ENCODE peak calls at places on chromosomes 4 and X, in eight cellular contexts. One of them, this sample, is unnamed.

GRCh38 chrX:17984415-17984814 is 123.3 kb upstream of the RAI2 start:
- DNase-seq in iris pigment epithelial cell: no peak
- DNase-seq in stimulated activated CD8-positive, alpha-beta memory T cell treated with anti-CD3 and anti-CD28 coated beads, Interleukin-7, amount 100 ng/mL, for 1 hour: no peak
- DNase-seq in stimulated activated CD4-positive, alpha-beta T cell treated with anti-CD3 and anti-CD28 coated beads, Interleukin-1b, Interleukin-23, amount 100 ng/mL, for 4 hours: no peak
- DNase-seq in nucleus accumbens: no peak
- DNase-seq in HS-5: no peak
- DNase-seq in NCI-H1694: no peak
- DNase-seq in RKO: no peak
- DNase-seq in this sample: no peak

GRCh38 chrX:9279271-9279596 is 185.6 kb upstream of the TBL1X start:
- DNase-seq in HS-5: no peak
- DNase-seq in RKO: no peak
- DNase-seq in nucleus accumbens: no peak
- DNase-seq in stimulated activated CD8-positive, alpha-beta memory T cell treated with anti-CD3 and anti-CD28 coated beads, Interleukin-7, amount 100 ng/mL, for 1 hour: no peak
- DNase-seq in stimulated activated CD4-positive, alpha-beta T cell treated with anti-CD3 and anti-CD28 coated beads, Interleukin-1b, Interleukin-23, amount 100 ng/mL, for 4 hours: no peak
- DNase-seq in NCI-H1694: no peak
- DNase-seq in iris pigment epithelial cell: peak
- DNase-seq in this sample: no peak

GRCh38 chr4:147355849-147356248 is 125.0 kb upstream of the EDNRA start:
- DNase-seq in HS-5: peak
- DNase-seq in RKO: peak
- DNase-seq in iris pigment epithelial cell: peak
- DNase-seq in nucleus accumbens: no peak
- DNase-seq in stimulated activated CD8-positive, alpha-beta memory T cell treated with anti-CD3 and anti-CD28 coated beads, Interleukin-7, amount 100 ng/mL, for 1 hour: no peak
- DNase-seq in NCI-H1694: no peak
- DNase-seq in stimulated activated CD4-positive, alpha-beta T cell treated with anti-CD3 and anti-CD28 coated beads, Interleukin-1b, Interleukin-23, amount 100 ng/mL, for 4 hours: no peak
- DNase-seq in this sample: no peak

GRCh38 chrX:95071052-95071451 is 1397.0 kb downstream of the FAM133A start:
- DNase-seq in stimulated activated CD8-positive, alpha-beta memory T cell treated with anti-CD3 and anti-CD28 coated beads, Interleukin-7, amount 100 ng/mL, for 1 hour: no peak
- DNase-seq in RKO: peak
- DNase-seq in nucleus accumbens: no peak
- DNase-seq in NCI-H1694: no peak
- DNase-seq in HS-5: no peak
- DNase-seq in iris pigment epithelial cell: no peak
- DNase-seq in stimulated activated CD4-positive, alpha-beta T cell treated with anti-CD3 and anti-CD28 coated beads, Interleukin-1b, Interleukin-23, amount 100 ng/mL, for 4 hours: no peak
- DNase-seq in this sample: no peak

GRCh38 chr4:185695743-185696142 is 116.3 kb downstream of the SORBS2 start:
- DNase-seq in nucleus accumbens: no peak
- DNase-seq in stimulated activated CD4-positive, alpha-beta T cell treated with anti-CD3 and anti-CD28 coated beads, Interleukin-1b, Interleukin-23, amount 100 ng/mL, for 4 hours: no peak
- DNase-seq in NCI-H1694: no peak
- DNase-seq in HS-5: no peak
- DNase-seq in RKO: no peak
- DNase-seq in iris pigment epithelial cell: no peak
- DNase-seq in stimulated activated CD8-positive, alpha-beta memory T cell treated with anti-CD3 and anti-CD28 coated beads, Interleukin-7, amount 100 ng/mL, for 1 hour: no peak
- DNase-seq in this sample: no peak

GRCh38 chr4:57109847-57110634 is at the start of gene IGFBP7:
- DNase-seq in NCI-H1694: no peak
- DNase-seq in RKO: no peak
- DNase-seq in stimulated activated CD8-positive, alpha-beta memory T cell treated with anti-CD3 and anti-CD28 coated beads, Interleukin-7, amount 100 ng/mL, for 1 hour: no peak
- DNase-seq in stimulated activated CD4-positive, alpha-beta T cell treated with anti-CD3 and anti-CD28 coated beads, Interleukin-1b, Interleukin-23, amount 100 ng/mL, for 4 hours: no peak
- DNase-seq in iris pigment epithelial cell: peak
- DNase-seq in HS-5: no peak
- DNase-seq in nucleus accumbens: no peak
- DNase-seq in this sample: peak

GRCh38 chrX:14496674-14497073 is 32.7 kb upstream of the GLRA2 start:
- DNase-seq in stimulated activated CD8-positive, alpha-beta memory T cell treated with anti-CD3 and anti-CD28 coated beads, Interleukin-7, amount 100 ng/mL, for 1 hour: no peak
- DNase-seq in RKO: no peak
- DNase-seq in NCI-H1694: no peak
- DNase-seq in HS-5: no peak
- DNase-seq in nucleus accumbens: no peak
- DNase-seq in iris pigment epithelial cell: peak
- DNase-seq in stimulated activated CD4-positive, alpha-beta T cell treated with anti-CD3 and anti-CD28 coated beads, Interleukin-1b, Interleukin-23, amount 100 ng/mL, for 4 hours: no peak
- DNase-seq in this sample: no peak

GRCh38 chrX:75156537-75156945 is 458 bp upstream of the ABCB7 start:
- DNase-seq in NCI-H1694: no peak
- DNase-seq in stimulated activated CD8-positive, alpha-beta memory T cell treated with anti-CD3 and anti-CD28 coated beads, Interleukin-7, amount 100 ng/mL, for 1 hour: no peak
- DNase-seq in stimulated activated CD4-positive, alpha-beta T cell treated with anti-CD3 and anti-CD28 coated beads, Interleukin-1b, Interleukin-23, amount 100 ng/mL, for 4 hours: no peak
- DNase-seq in iris pigment epithelial cell: peak
- DNase-seq in nucleus accumbens: no peak
- DNase-seq in HS-5: no peak
- DNase-seq in RKO: no peak
- DNase-seq in this sample: no peak

GRCh38 chr4:69689530-69690111 is 36.6 kb upstream of the UGT2A1 start:
- DNase-seq in HS-5: no peak
- DNase-seq in iris pigment epithelial cell: peak
- DNase-seq in nucleus accumbens: no peak
- DNase-seq in stimulated activated CD4-positive, alpha-beta T cell treated with anti-CD3 and anti-CD28 coated beads, Interleukin-1b, Interleukin-23, amount 100 ng/mL, for 4 hours: no peak
- DNase-seq in stimulated activated CD8-positive, alpha-beta memory T cell treated with anti-CD3 and anti-CD28 coated beads, Interleukin-7, amount 100 ng/mL, for 1 hour: no peak
- DNase-seq in NCI-H1694: peak
- DNase-seq in RKO: peak
- DNase-seq in this sample: no peak

GRCh38 chr4:86963697-86964096 is 28.9 kb downstream of the AFF1 start:
- DNase-seq in stimulated activated CD4-positive, alpha-beta T cell treated with anti-CD3 and anti-CD28 coated beads, Interleukin-1b, Interleukin-23, amount 100 ng/mL, for 4 hours: no peak
- DNase-seq in nucleus accumbens: no peak
- DNase-seq in NCI-H1694: no peak
- DNase-seq in RKO: peak
- DNase-seq in stimulated activated CD8-positive, alpha-beta memory T cell treated with anti-CD3 and anti-CD28 coated beads, Interleukin-7, amount 100 ng/mL, for 1 hour: no peak
- DNase-seq in iris pigment epithelial cell: peak
- DNase-seq in HS-5: no peak
- DNase-seq in this sample: no peak

GRCh38 chr4:1244081-1244977 is 4.6 kb downstream of the CTBP1 start:
- DNase-seq in iris pigment epithelial cell: no peak
- DNase-seq in RKO: no peak
- DNase-seq in stimulated activated CD8-positive, alpha-beta memory T cell treated with anti-CD3 and anti-CD28 coated beads, Interleukin-7, amount 100 ng/mL, for 1 hour: no peak
- DNase-seq in HS-5: no peak
- DNase-seq in NCI-H1694: no peak
- DNase-seq in stimulated activated CD4-positive, alpha-beta T cell treated with anti-CD3 and anti-CD28 coated beads, Interleukin-1b, Interleukin-23, amount 100 ng/mL, for 4 hours: no peak
- DNase-seq in nucleus accumbens: no peak
- DNase-seq in this sample: no peak

GRCh38 chr4:20809796-20810195 is 109.5 kb downstream of the PACRGL start:
- DNase-seq in HS-5: no peak
- DNase-seq in stimulated activated CD4-positive, alpha-beta T cell treated with anti-CD3 and anti-CD28 coated beads, Interleukin-1b, Interleukin-23, amount 100 ng/mL, for 4 hours: no peak
- DNase-seq in nucleus accumbens: no peak
- DNase-seq in RKO: no peak
- DNase-seq in NCI-H1694: no peak
- DNase-seq in stimulated activated CD8-positive, alpha-beta memory T cell treated with anti-CD3 and anti-CD28 coated beads, Interleukin-7, amount 100 ng/mL, for 1 hour: no peak
- DNase-seq in iris pigment epithelial cell: peak
- DNase-seq in this sample: no peak

GRCh38 chr4:22496165-22496813 is 19.6 kb downstream of the ADGRA3 start:
- DNase-seq in stimulated activated CD8-positive, alpha-beta memory T cell treated with anti-CD3 and anti-CD28 coated beads, Interleukin-7, amount 100 ng/mL, for 1 hour: no peak
- DNase-seq in nucleus accumbens: no peak
- DNase-seq in iris pigment epithelial cell: no peak
- DNase-seq in RKO: peak
- DNase-seq in NCI-H1694: no peak
- DNase-seq in stimulated activated CD4-positive, alpha-beta T cell treated with anti-CD3 and anti-CD28 coated beads, Interleukin-1b, Interleukin-23, amount 100 ng/mL, for 4 hours: no peak
- DNase-seq in HS-5: no peak
- DNase-seq in this sample: no peak

GRCh38 chrX:129739591-129739990 is 812 bp downstream of the XPNPEP2 start:
- DNase-seq in RKO: no peak
- DNase-seq in stimulated activated CD4-positive, alpha-beta T cell treated with anti-CD3 and anti-CD28 coated beads, Interleukin-1b, Interleukin-23, amount 100 ng/mL, for 4 hours: no peak
- DNase-seq in nucleus accumbens: no peak
- DNase-seq in iris pigment epithelial cell: no peak
- DNase-seq in NCI-H1694: no peak
- DNase-seq in HS-5: no peak
- DNase-seq in stimulated activated CD8-positive, alpha-beta memory T cell treated with anti-CD3 and anti-CD28 coated beads, Interleukin-7, amount 100 ng/mL, for 1 hour: no peak
- DNase-seq in this sample: no peak

GRCh38 chr4:1406946-1407656 is 859 bp upstream of the NKX1-1 start:
- DNase-seq in stimulated activated CD8-positive, alpha-beta memory T cell treated with anti-CD3 and anti-CD28 coated beads, Interleukin-7, amount 100 ng/mL, for 1 hour: no peak
- DNase-seq in RKO: no peak
- DNase-seq in NCI-H1694: no peak
- DNase-seq in HS-5: no peak
- DNase-seq in stimulated activated CD4-positive, alpha-beta T cell treated with anti-CD3 and anti-CD28 coated beads, Interleukin-1b, Interleukin-23, amount 100 ng/mL, for 4 hours: no peak
- DNase-seq in nucleus accumbens: no peak
- DNase-seq in iris pigment epithelial cell: no peak
- DNase-seq in this sample: no peak

GRCh38 chrX:151513472-151513871 is 50.0 kb upstream of the PASD1 start:
- DNase-seq in NCI-H1694: no peak
- DNase-seq in HS-5: no peak
- DNase-seq in iris pigment epithelial cell: no peak
- DNase-seq in nucleus accumbens: no peak
- DNase-seq in stimulated activated CD8-positive, alpha-beta memory T cell treated with anti-CD3 and anti-CD28 coated beads, Interleukin-7, amount 100 ng/mL, for 1 hour: no peak
- DNase-seq in RKO: no peak
- DNase-seq in stimulated activated CD4-positive, alpha-beta T cell treated with anti-CD3 and anti-CD28 coated beads, Interleukin-1b, Interleukin-23, amount 100 ng/mL, for 4 hours: no peak
- DNase-seq in this sample: no peak

GRCh38 chr4:36402008-36402758 is 120.8 kb downstream of the DTHD1 start:
- DNase-seq in iris pigment epithelial cell: no peak
- DNase-seq in NCI-H1694: no peak
- DNase-seq in HS-5: no peak
- DNase-seq in RKO: no peak
- DNase-seq in stimulated activated CD4-positive, alpha-beta T cell treated with anti-CD3 and anti-CD28 coated beads, Interleukin-1b, Interleukin-23, amount 100 ng/mL, for 4 hours: no peak
- DNase-seq in stimulated activated CD8-positive, alpha-beta memory T cell treated with anti-CD3 and anti-CD28 coated beads, Interleukin-7, amount 100 ng/mL, for 1 hour: no peak
- DNase-seq in nucleus accumbens: no peak
- DNase-seq in this sample: no peak

GRCh38 chr4:55358668-55359067 is 12.6 kb downstream of the SRD5A3 start:
- DNase-seq in HS-5: peak
- DNase-seq in stimulated activated CD8-positive, alpha-beta memory T cell treated with anti-CD3 and anti-CD28 coated beads, Interleukin-7, amount 100 ng/mL, for 1 hour: no peak
- DNase-seq in stimulated activated CD4-positive, alpha-beta T cell treated with anti-CD3 and anti-CD28 coated beads, Interleukin-1b, Interleukin-23, amount 100 ng/mL, for 4 hours: no peak
- DNase-seq in nucleus accumbens: no peak
- DNase-seq in NCI-H1694: no peak
- DNase-seq in iris pigment epithelial cell: peak
- DNase-seq in RKO: peak
- DNase-seq in this sample: no peak

GRCh38 chr4:37928896-37929537 is 31.2 kb upstream of the PTTG2 start:
- DNase-seq in NCI-H1694: no peak
- DNase-seq in stimulated activated CD8-positive, alpha-beta memory T cell treated with anti-CD3 and anti-CD28 coated beads, Interleukin-7, amount 100 ng/mL, for 1 hour: no peak
- DNase-seq in nucleus accumbens: no peak
- DNase-seq in RKO: no peak
- DNase-seq in HS-5: no peak
- DNase-seq in stimulated activated CD4-positive, alpha-beta T cell treated with anti-CD3 and anti-CD28 coated beads, Interleukin-1b, Interleukin-23, amount 100 ng/mL, for 4 hours: no peak
- DNase-seq in iris pigment epithelial cell: peak
- DNase-seq in this sample: no peak

GRCh38 chrX:40971736-40972135 is 113.5 kb upstream of the USP9X start:
- DNase-seq in HS-5: no peak
- DNase-seq in nucleus accumbens: no peak
- DNase-seq in stimulated activated CD8-positive, alpha-beta memory T cell treated with anti-CD3 and anti-CD28 coated beads, Interleukin-7, amount 100 ng/mL, for 1 hour: no peak
- DNase-seq in NCI-H1694: no peak
- DNase-seq in stimulated activated CD4-positive, alpha-beta T cell treated with anti-CD3 and anti-CD28 coated beads, Interleukin-1b, Interleukin-23, amount 100 ng/mL, for 4 hours: no peak
- DNase-seq in RKO: no peak
- DNase-seq in iris pigment epithelial cell: no peak
- DNase-seq in this sample: no peak

GRCh38 chr4:121736735-121737351 is 28.1 kb downstream of the SMIM43 start:
- DNase-seq in HS-5: no peak
- DNase-seq in nucleus accumbens: no peak
- DNase-seq in RKO: peak
- DNase-seq in NCI-H1694: no peak
- DNase-seq in iris pigment epithelial cell: peak
- DNase-seq in stimulated activated CD8-positive, alpha-beta memory T cell treated with anti-CD3 and anti-CD28 coated beads, Interleukin-7, amount 100 ng/mL, for 1 hour: no peak
- DNase-seq in stimulated activated CD4-positive, alpha-beta T cell treated with anti-CD3 and anti-CD28 coated beads, Interleukin-1b, Interleukin-23, amount 100 ng/mL, for 4 hours: no peak
- DNase-seq in this sample: peak

GRCh38 chrX:267771-268261 is 13.4 kb upstream of the PLCXD1 start:
- DNase-seq in HS-5: no peak
- DNase-seq in iris pigment epithelial cell: no peak
- DNase-seq in nucleus accumbens: no peak
- DNase-seq in RKO: no peak
- DNase-seq in stimulated activated CD8-positive, alpha-beta memory T cell treated with anti-CD3 and anti-CD28 coated beads, Interleukin-7, amount 100 ng/mL, for 1 hour: no peak
- DNase-seq in NCI-H1694: no peak
- DNase-seq in stimulated activated CD4-positive, alpha-beta T cell treated with anti-CD3 and anti-CD28 coated beads, Interleukin-1b, Interleukin-23, amount 100 ng/mL, for 4 hours: no peak
- DNase-seq in this sample: no peak

GRCh38 chr4:45317276-45317675 is 590.9 kb upstream of the GNPDA2 start:
- DNase-seq in stimulated activated CD4-positive, alpha-beta T cell treated with anti-CD3 and anti-CD28 coated beads, Interleukin-1b, Interleukin-23, amount 100 ng/mL, for 4 hours: no peak
- DNase-seq in nucleus accumbens: no peak
- DNase-seq in stimulated activated CD8-positive, alpha-beta memory T cell treated with anti-CD3 and anti-CD28 coated beads, Interleukin-7, amount 100 ng/mL, for 1 hour: no peak
- DNase-seq in HS-5: peak
- DNase-seq in iris pigment epithelial cell: peak
- DNase-seq in RKO: peak
- DNase-seq in NCI-H1694: no peak
- DNase-seq in this sample: no peak

GRCh38 chr4:524196-524595 is 25.2 kb downstream of the PIGG start:
- DNase-seq in iris pigment epithelial cell: no peak
- DNase-seq in stimulated activated CD8-positive, alpha-beta memory T cell treated with anti-CD3 and anti-CD28 coated beads, Interleukin-7, amount 100 ng/mL, for 1 hour: no peak
- DNase-seq in stimulated activated CD4-positive, alpha-beta T cell treated with anti-CD3 and anti-CD28 coated beads, Interleukin-1b, Interleukin-23, amount 100 ng/mL, for 4 hours: no peak
- DNase-seq in nucleus accumbens: no peak
- DNase-seq in NCI-H1694: no peak
- DNase-seq in RKO: no peak
- DNase-seq in HS-5: no peak
- DNase-seq in this sample: no peak

GRCh38 chr4:37891221-37892159 is 606 bp downstream of the TBC1D1 start:
- DNase-seq in RKO: peak
- DNase-seq in HS-5: no peak
- DNase-seq in stimulated activated CD4-positive, alpha-beta T cell treated with anti-CD3 and anti-CD28 coated beads, Interleukin-1b, Interleukin-23, amount 100 ng/mL, for 4 hours: peak
- DNase-seq in nucleus accumbens: no peak
- DNase-seq in NCI-H1694: no peak
- DNase-seq in stimulated activated CD8-positive, alpha-beta memory T cell treated with anti-CD3 and anti-CD28 coated beads, Interleukin-7, amount 100 ng/mL, for 1 hour: peak
- DNase-seq in iris pigment epithelial cell: no peak
- DNase-seq in this sample: no peak

GRCh38 chr4:82733636-82734035 is 65.0 kb downstream of the SCD5 start:
- DNase-seq in stimulated activated CD4-positive, alpha-beta T cell treated with anti-CD3 and anti-CD28 coated beads, Interleukin-1b, Interleukin-23, amount 100 ng/mL, for 4 hours: no peak
- DNase-seq in iris pigment epithelial cell: peak
- DNase-seq in NCI-H1694: no peak
- DNase-seq in nucleus accumbens: no peak
- DNase-seq in HS-5: peak
- DNase-seq in stimulated activated CD8-positive, alpha-beta memory T cell treated with anti-CD3 and anti-CD28 coated beads, Interleukin-7, amount 100 ng/mL, for 1 hour: no peak
- DNase-seq in RKO: peak
- DNase-seq in this sample: no peak

This sample was measured in nephron progenitor cell.